ENCODE peak calls at places on chromosome 14, in four cellular contexts. One of them, this sample, is unnamed.

GRCh38 chr14:64801800-64802199 is 77.9 kb downstream of the SPTB start:
- DNase-seq in ovary: no peak
- DNase-seq in neural crest cell: peak
- DNase-seq in upper lobe of right lung: no peak
- DNase-seq in this sample: peak

GRCh38 chr14:76022991-76023390 is 37.4 kb downstream of the IFT43 start:
- DNase-seq in ovary: no peak
- DNase-seq in upper lobe of right lung: no peak
- DNase-seq in neural crest cell: no peak
- DNase-seq in this sample: no peak

GRCh38 chr14:20606190-20606901 is 15.2 kb upstream of the RNASE12 start:
- DNase-seq in upper lobe of right lung: no peak
- DNase-seq in ovary: no peak
- DNase-seq in neural crest cell: no peak
- DNase-seq in this sample: no peak

GRCh38 chr14:30960216-30960615 is 65.2 kb upstream of the AP4S1 start:
- DNase-seq in upper lobe of right lung: no peak
- DNase-seq in ovary: no peak
- DNase-seq in neural crest cell: no peak
- DNase-seq in this sample: no peak

GRCh38 chr14:74085047-74085637 is 386 bp downstream of the LIN52 start:
- DNase-seq in ovary: no peak
- DNase-seq in upper lobe of right lung: no peak
- DNase-seq in neural crest cell: no peak
- DNase-seq in this sample: no peak

GRCh38 chr14:22588419-22589095 is 467 bp downstream of the DAD1 start:
- DNase-seq in upper lobe of right lung: no peak
- DNase-seq in ovary: no peak
- DNase-seq in neural crest cell: no peak
- DNase-seq in this sample: no peak

GRCh38 chr14:86532219-86532618 is 1002.3 kb downstream of the FLRT2 start:
- DNase-seq in neural crest cell: no peak
- DNase-seq in ovary: no peak
- DNase-seq in upper lobe of right lung: no peak
- DNase-seq in this sample: no peak

GRCh38 chr14:99736600-99737371 is 52.7 kb downstream of the CYP46A1 start:
- DNase-seq in neural crest cell: no peak
- DNase-seq in ovary: no peak
- DNase-seq in upper lobe of right lung: peak
- DNase-seq in this sample: no peak

GRCh38 chr14:39469094-39469710 is 37.0 kb upstream of the FBXO33 start:
- DNase-seq in neural crest cell: peak
- DNase-seq in upper lobe of right lung: no peak
- DNase-seq in ovary: no peak
- DNase-seq in this sample: peak

GRCh38 chr14:68688872-68689371 is 103.9 kb downstream of the ZFP36L1 start:
- DNase-seq in ovary: peak
- DNase-seq in upper lobe of right lung: peak
- DNase-seq in neural crest cell: peak
- DNase-seq in this sample: no peak

GRCh38 chr14:62807636-62808035 is 237.6 kb downstream of the KCNH5 start:
- DNase-seq in upper lobe of right lung: no peak
- DNase-seq in ovary: no peak
- DNase-seq in neural crest cell: no peak
- DNase-seq in this sample: no peak

GRCh38 chr14:34931206-34931605 is 51.6 kb upstream of the SRP54 start:
- DNase-seq in neural crest cell: no peak
- DNase-seq in ovary: no peak
- DNase-seq in upper lobe of right lung: no peak
- DNase-seq in this sample: no peak

GRCh38 chr14:32648434-32648833 is 290.2 kb upstream of the NPAS3 start:
- DNase-seq in upper lobe of right lung: no peak
- DNase-seq in neural crest cell: no peak
- DNase-seq in ovary: no peak
- DNase-seq in this sample: no peak

GRCh38 chr14:30521899-30522736 is 36.8 kb upstream of the G2E3 start:
- DNase-seq in neural crest cell: no peak
- DNase-seq in upper lobe of right lung: no peak
- DNase-seq in ovary: no peak
- DNase-seq in this sample: no peak

GRCh38 chr14:76550534-76550933 is 174.6 kb downstream of the ESRRB start:
- DNase-seq in neural crest cell: no peak
- DNase-seq in ovary: no peak
- DNase-seq in upper lobe of right lung: no peak
- DNase-seq in this sample: no peak

GRCh38 chr14:30657050-30657449 is 34.9 kb downstream of the SCFD1 start:
- DNase-seq in upper lobe of right lung: no peak
- DNase-seq in neural crest cell: no peak
- DNase-seq in ovary: no peak
- DNase-seq in this sample: no peak

GRCh38 chr14:67971627-67972625 is 152.3 kb downstream of the RAD51B start:
- DNase-seq in neural crest cell: no peak
- DNase-seq in ovary: no peak
- DNase-seq in upper lobe of right lung: no peak
- DNase-seq in this sample: no peak

GRCh38 chr14:91418387-91419043 is 895 bp upstream of the CCDC88C start:
- DNase-seq in ovary: peak
- DNase-seq in upper lobe of right lung: peak
- DNase-seq in neural crest cell: peak
- DNase-seq in this sample: peak

GRCh38 chr14:68401855-68402254 is 391.0 kb downstream of the ZFP36L1 start:
- DNase-seq in neural crest cell: no peak
- DNase-seq in ovary: no peak
- DNase-seq in upper lobe of right lung: no peak
- DNase-seq in this sample: no peak

GRCh38 chr14:67285876-67286452 is 44.7 kb downstream of the PALS1 start:
- DNase-seq in ovary: no peak
- DNase-seq in neural crest cell: no peak
- DNase-seq in upper lobe of right lung: no peak
- DNase-seq in this sample: no peak

GRCh38 chr14:54503476-54503875 is 6.2 kb upstream of the CGRRF1 start:
- DNase-seq in neural crest cell: no peak
- DNase-seq in upper lobe of right lung: no peak
- DNase-seq in ovary: no peak
- DNase-seq in this sample: no peak

GRCh38 chr14:28596336-28596735 is 170.3 kb upstream of the FOXG1 start:
- DNase-seq in ovary: no peak
- DNase-seq in neural crest cell: no peak
- DNase-seq in upper lobe of right lung: no peak
- DNase-seq in this sample: no peak

GRCh38 chr14:50951032-50951431 is 6.7 kb upstream of the PYGL start:
- DNase-seq in upper lobe of right lung: no peak
- DNase-seq in neural crest cell: no peak
- DNase-seq in ovary: no peak
- DNase-seq in this sample: no peak

GRCh38 chr14:50954811-50955372 is 10.6 kb upstream of the PYGL start:
- DNase-seq in neural crest cell: no peak
- DNase-seq in ovary: no peak
- DNase-seq in upper lobe of right lung: no peak
- DNase-seq in this sample: no peak

GRCh38 chr14:50957296-50957695 is 13.0 kb upstream of the PYGL start:
- DNase-seq in ovary: no peak
- DNase-seq in neural crest cell: no peak
- DNase-seq in upper lobe of right lung: no peak
- DNase-seq in this sample: no peak

GRCh38 chr14:50953497-50953896 is 9.2 kb upstream of the PYGL start:
- DNase-seq in neural crest cell: no peak
- DNase-seq in ovary: no peak
- DNase-seq in upper lobe of right lung: no peak
- DNase-seq in this sample: no peak

GRCh38 chr14:50955373-50956043 is 11.2 kb upstream of the PYGL start:
- DNase-seq in ovary: no peak
- DNase-seq in neural crest cell: no peak
- DNase-seq in upper lobe of right lung: peak
- DNase-seq in this sample: peak
- TF ChIP-seq CTCF in ovary: no peak
- TF ChIP-seq CTCF in neural crest cell: peak
- TF ChIP-seq CTCF in upper lobe of right lung: peak
- TF ChIP-seq CTCF in this sample: peak

GRCh38 chr14:93137864-93138263 is 22.1 kb upstream of the ITPK1 start:
- DNase-seq in ovary: peak
- DNase-seq in upper lobe of right lung: peak
- DNase-seq in neural crest cell: no peak
- DNase-seq in this sample: peak
- TF ChIP-seq CTCF in ovary: no peak
- TF ChIP-seq CTCF in upper lobe of right lung: peak
- TF ChIP-seq CTCF in neural crest cell: no peak
- TF ChIP-seq CTCF in this sample: no peak

GRCh38 chr14:97346675-97347074 is 549.5 kb downstream of the VRK1 start:
- DNase-seq in upper lobe of right lung: no peak
- DNase-seq in neural crest cell: no peak
- DNase-seq in ovary: no peak
- DNase-seq in this sample: no peak
- TF ChIP-seq CTCF in upper lobe of right lung: no peak
- TF ChIP-seq CTCF in neural crest cell: no peak
- TF ChIP-seq CTCF in ovary: no peak
- TF ChIP-seq CTCF in this sample: no peak

DNA sequence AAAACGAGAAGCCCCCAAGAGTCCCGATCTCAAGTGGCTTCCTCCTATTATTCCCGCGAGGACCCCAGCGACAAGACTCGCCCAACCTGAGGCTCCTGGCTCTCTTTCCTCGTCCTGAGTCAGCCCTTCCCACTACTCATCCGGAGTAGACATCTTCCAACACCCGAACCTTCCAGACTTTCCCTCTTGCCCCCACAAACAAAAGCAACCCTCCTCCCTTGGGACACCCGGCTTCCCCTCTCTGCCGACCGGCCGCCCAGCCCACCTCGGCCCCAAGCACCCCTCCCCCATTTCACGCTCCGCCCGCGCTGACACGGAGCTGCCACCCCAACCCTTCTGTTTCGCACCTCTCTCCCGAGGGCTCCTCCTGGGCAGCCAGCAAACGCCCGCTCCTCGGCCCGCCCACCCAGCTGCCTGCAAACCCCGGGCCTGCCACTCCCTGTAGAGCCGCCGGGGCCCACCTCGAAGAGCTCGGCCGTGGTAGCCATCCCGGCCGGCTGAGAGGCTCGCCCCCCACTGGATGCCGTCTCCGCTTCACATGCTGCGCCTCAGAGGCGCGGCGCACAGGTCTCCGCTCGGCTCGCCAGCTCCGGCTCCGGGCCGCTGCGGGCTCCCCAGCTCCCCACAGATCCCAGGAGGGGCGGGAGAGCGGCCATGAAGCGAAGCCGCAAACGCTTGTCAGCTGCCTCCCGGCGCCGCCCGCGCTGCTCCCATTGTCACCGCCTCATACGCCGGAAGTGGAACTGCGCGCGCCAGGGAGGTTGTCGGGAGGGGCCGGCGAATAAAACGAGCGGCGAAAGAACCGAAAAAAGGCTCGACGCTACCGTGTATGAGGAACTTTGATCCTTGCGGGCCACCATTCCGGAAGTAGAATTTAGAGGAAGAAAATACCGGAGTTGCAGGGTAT is at the start of the genes AP5M1 and EXOC5:
- DNase-seq in ovary: peak
- DNase-seq in neural crest cell: peak
- DNase-seq in upper lobe of right lung: peak
- DNase-seq in this sample: peak
- TF ChIP-seq CTCF in ovary: no peak
- TF ChIP-seq CTCF in neural crest cell: peak
- TF ChIP-seq CTCF in upper lobe of right lung: no peak
- TF ChIP-seq CTCF in this sample: peak

DNA sequence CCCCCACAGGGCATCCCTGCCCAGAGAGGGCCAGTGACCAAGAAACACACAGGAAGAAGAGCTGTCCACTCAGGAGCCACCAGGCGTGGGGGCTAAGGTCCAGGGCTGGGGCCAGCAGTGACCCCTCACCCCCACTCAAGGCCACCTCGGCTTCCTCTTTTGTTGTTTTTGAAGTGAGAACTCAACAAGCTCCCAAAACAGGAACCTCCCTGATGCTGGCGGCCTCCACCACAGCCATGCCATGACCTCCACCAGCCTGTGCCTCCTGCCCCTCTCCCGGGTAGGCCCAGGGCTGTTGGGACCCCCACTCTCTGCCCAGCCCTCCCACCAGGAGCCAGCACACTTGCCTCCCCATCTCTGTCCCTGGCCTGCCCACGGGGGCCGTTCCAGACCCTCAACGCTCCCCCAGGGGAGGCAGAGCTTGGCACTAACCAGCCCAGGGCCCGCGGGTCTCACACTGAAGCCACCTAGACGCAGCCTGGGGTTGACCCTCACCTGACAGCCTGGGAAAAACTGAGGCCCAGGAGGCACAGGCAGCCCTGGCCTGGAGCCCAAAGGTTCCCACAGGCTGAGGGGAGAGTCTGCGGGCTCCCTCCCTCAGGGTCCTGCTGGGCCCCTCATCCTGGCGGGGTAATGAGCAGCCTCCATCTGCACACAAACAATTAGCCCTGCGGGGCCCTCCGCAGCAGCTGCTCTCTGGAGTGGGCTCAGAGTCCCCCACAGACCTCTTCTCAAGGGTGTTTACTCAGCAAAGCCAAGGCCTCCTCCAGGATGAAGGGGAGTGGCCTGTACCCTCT is 7.6 kb downstream of the AKT1 start:
- DNase-seq in upper lobe of right lung: peak
- DNase-seq in ovary: no peak
- DNase-seq in neural crest cell: no peak
- DNase-seq in this sample: peak
- TF ChIP-seq CTCF in upper lobe of right lung: no peak
- TF ChIP-seq CTCF in ovary: no peak
- TF ChIP-seq CTCF in neural crest cell: no peak
- TF ChIP-seq CTCF in this sample: no peak

DNA sequence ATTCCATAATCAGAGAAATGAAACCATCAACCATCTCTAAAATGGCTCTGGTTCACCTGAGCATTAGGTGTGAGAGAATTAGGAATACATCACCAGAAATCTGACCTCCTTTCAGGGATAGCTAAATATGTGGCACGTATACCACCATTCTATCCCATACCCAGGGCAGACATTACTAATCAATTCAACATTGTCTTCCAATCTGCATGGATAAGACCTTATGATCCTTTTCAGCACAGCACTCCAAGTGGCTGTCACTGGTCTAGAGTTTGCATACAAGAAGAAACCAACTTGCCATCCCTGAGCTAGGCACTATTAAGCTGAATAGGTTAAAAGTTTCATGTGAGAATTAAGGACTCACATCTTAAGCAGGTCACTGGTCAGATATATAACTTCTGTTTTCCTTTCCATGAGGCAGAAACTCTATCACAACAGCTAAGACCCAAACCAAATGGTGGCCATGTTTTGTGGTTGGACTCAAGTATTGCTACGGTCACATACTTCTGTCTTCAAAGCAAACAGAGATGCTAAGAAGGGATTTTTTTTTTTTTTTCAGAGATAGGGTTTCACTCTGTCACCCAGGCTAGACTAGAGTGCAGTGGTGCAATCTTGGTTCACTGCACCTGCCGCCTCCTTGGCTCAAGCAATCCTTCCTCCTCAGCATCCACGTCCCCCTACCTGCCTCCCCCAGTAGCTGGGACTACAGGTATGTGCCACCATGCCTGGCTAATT is 249.0 kb downstream of the DPF3 start:
- DNase-seq in ovary: no peak
- DNase-seq in upper lobe of right lung: no peak
- DNase-seq in neural crest cell: no peak
- DNase-seq in this sample: no peak
- TF ChIP-seq CTCF in ovary: no peak
- TF ChIP-seq CTCF in upper lobe of right lung: no peak
- TF ChIP-seq CTCF in neural crest cell: no peak
- TF ChIP-seq CTCF in this sample: no peak

This sample was measured in glutamatergic neuron.